ENCODE peak calls at places on chromosomes 5 and 9, in five cellular contexts. C is activated CD8-positive, alpha-beta memory T cell treated with anti-CD3 and anti-CD28 coated beads for 4 hours; R is HuH-7; Q is skeletal muscle cell; G is GM06990. N is an unnamed sample.

GRCh38 chr5:66633754-66634153 is 37.6 kb downstream of the MAST4 start:
- DNase-seq in Q (no peak), C (no peak), G (no peak), R (peak), N (no peak)

GRCh38 chr9:95029251-95029650 is 288.3 kb downstream of the FANCC start:
- DNase-seq in C (no peak), G (no peak), R (no peak), Q (no peak), N (no peak)

GRCh38 chr9:26773054-26773453 is 119.5 kb downstream of the CAAP1 start:
- DNase-seq in G (no peak), C (no peak), Q (no peak), R (no peak), N (no peak)

GRCh38 chr9:69158471-69158870 is 15.6 kb upstream of the TJP2 start:
- DNase-seq in R (no peak), C (no peak), G (no peak), Q (no peak), N (no peak)

GRCh38 chr5:151700816-151701215 is 14.1 kb upstream of the SPARC start:
- DNase-seq in Q (no peak), C (no peak), G (no peak), R (no peak), N (no peak)

GRCh38 chr9:104854613-104855012 is 73.3 kb downstream of the ABCA1 start:
- DNase-seq in Q (no peak), R (no peak), C (no peak), G (no peak), N (no peak)

GRCh38 chr9:32525506-32525905 is 490 bp downstream of the RIGI start:
- DNase-seq in G (no peak), C (no peak), R (no peak), Q (no peak), N (no peak)

GRCh38 chr5:14264605-14265316 is 121.6 kb downstream of the TRIO start:
- DNase-seq in Q (peak), R (peak), G (peak), C (peak), N (peak)

GRCh38 chr5:87127426-87127825 is 140.3 kb upstream of the RASA1 start:
- DNase-seq in R (no peak), G (no peak), C (no peak), Q (peak), N (no peak)

GRCh38 chr9:78010419-78010818 is 21.2 kb downstream of the GNAQ start:
- DNase-seq in R (no peak), Q (no peak), C (no peak), G (no peak), N (no peak)

GRCh38 chr9:91522496-91522895 is 98.9 kb upstream of the NFIL3 start:
- DNase-seq in R (no peak), Q (no peak), G (no peak), C (no peak), N (no peak)

GRCh38 chr5:142539154-142539740 is 146.6 kb downstream of the FGF1 start:
- DNase-seq in C (no peak), G (no peak), R (no peak), Q (no peak), N (no peak)

N was measured in central memory CD8-positive, alpha-beta T cell.